ENCODE peak calls at places on chromosome 10, in ten cellular contexts. One of them, this sample, is unnamed.
A peak's percentile ranks its signal among the peaks of the same experiment; 100 is the strongest.

GRCh38 chr10:69626826-69627225 is 3.2 kb upstream of the FAM241B start:
- DNase-seq in psoas muscle: no peak
- DNase-seq in neuronal stem cell: no peak
- DNase-seq in LHCN-M2: no peak
- DNase-seq in glutamatergic neuron: no peak
- DNase-seq in M059J: no peak
- DNase-seq in smooth muscle cell of the brain vasculature: no peak
- DNase-seq in cortex of kidney: no peak
- DNase-seq in adrenal gland: no peak
- DNase-seq in CD8-positive, alpha-beta T cell: no peak
- DNase-seq in this sample: no peak

GRCh38 chr10:21261705-21262285 is 263.7 kb downstream of the SKIDA1 start:
- DNase-seq in LHCN-M2: no peak
- DNase-seq in smooth muscle cell of the brain vasculature: no peak
- DNase-seq in M059J: no peak
- DNase-seq in CD8-positive, alpha-beta T cell: no peak
- DNase-seq in cortex of kidney: no peak
- DNase-seq in neuronal stem cell: no peak
- DNase-seq in adrenal gland: peak; percentile 68
- DNase-seq in glutamatergic neuron: no peak
- DNase-seq in psoas muscle: no peak
- DNase-seq in this sample: no peak

GRCh38 chr10:5381187-5381586 is 16.4 kb downstream of the UCN3 start:
- DNase-seq in smooth muscle cell of the brain vasculature: no peak
- DNase-seq in adrenal gland: no peak
- DNase-seq in neuronal stem cell: no peak
- DNase-seq in CD8-positive, alpha-beta T cell: no peak
- DNase-seq in cortex of kidney: no peak
- DNase-seq in psoas muscle: no peak
- DNase-seq in M059J: no peak
- DNase-seq in LHCN-M2: no peak
- DNase-seq in glutamatergic neuron: no peak
- DNase-seq in this sample: no peak

GRCh38 chr10:132960651-132961419 is 18.5 kb upstream of the CFAP46 start:
- DNase-seq in CD8-positive, alpha-beta T cell: no peak
- DNase-seq in psoas muscle: no peak
- DNase-seq in LHCN-M2: no peak
- DNase-seq in M059J: no peak
- DNase-seq in glutamatergic neuron: peak; percentile 22
- DNase-seq in adrenal gland: no peak
- DNase-seq in smooth muscle cell of the brain vasculature: no peak
- DNase-seq in neuronal stem cell: no peak
- DNase-seq in cortex of kidney: no peak
- DNase-seq in this sample: peak; percentile 50

GRCh38 chr10:82041018-82041417 is 166.0 kb downstream of the NRG3 start:
- DNase-seq in cortex of kidney: no peak
- DNase-seq in smooth muscle cell of the brain vasculature: no peak
- DNase-seq in glutamatergic neuron: no peak
- DNase-seq in CD8-positive, alpha-beta T cell: no peak
- DNase-seq in psoas muscle: no peak
- DNase-seq in adrenal gland: no peak
- DNase-seq in LHCN-M2: no peak
- DNase-seq in M059J: no peak
- DNase-seq in neuronal stem cell: no peak
- DNase-seq in this sample: no peak

GRCh38 chr10:24900888-24901685 is 51.3 kb downstream of the PRTFDC1 start:
- DNase-seq in M059J: no peak
- DNase-seq in smooth muscle cell of the brain vasculature: no peak
- DNase-seq in cortex of kidney: no peak
- DNase-seq in adrenal gland: no peak
- DNase-seq in CD8-positive, alpha-beta T cell: no peak
- DNase-seq in psoas muscle: no peak
- DNase-seq in neuronal stem cell: no peak
- DNase-seq in LHCN-M2: no peak
- DNase-seq in glutamatergic neuron: no peak
- DNase-seq in this sample: no peak

GRCh38 chr10:78936412-78937342 is 132.1 kb upstream of the ZMIZ1 start:
- DNase-seq in M059J: no peak
- DNase-seq in CD8-positive, alpha-beta T cell: no peak
- DNase-seq in smooth muscle cell of the brain vasculature: no peak
- DNase-seq in LHCN-M2: no peak
- DNase-seq in cortex of kidney: no peak
- DNase-seq in psoas muscle: no peak
- DNase-seq in neuronal stem cell: no peak
- DNase-seq in glutamatergic neuron: no peak
- DNase-seq in adrenal gland: no peak
- DNase-seq in this sample: no peak

GRCh38 chr10:13990392-13990805 is 340.3 kb downstream of the FRMD4A start:
- DNase-seq in smooth muscle cell of the brain vasculature: peak; percentile 32
- DNase-seq in adrenal gland: peak; percentile 80
- DNase-seq in glutamatergic neuron: no peak
- DNase-seq in cortex of kidney: no peak
- DNase-seq in psoas muscle: no peak
- DNase-seq in LHCN-M2: peak; percentile 75
- DNase-seq in M059J: peak; percentile 51
- DNase-seq in neuronal stem cell: no peak
- DNase-seq in CD8-positive, alpha-beta T cell: no peak
- DNase-seq in this sample: no peak

GRCh38 chr10:29688230-29688634 is 53.5 kb upstream of the SVIL start:
- DNase-seq in psoas muscle: no peak
- DNase-seq in M059J: peak; percentile 47
- DNase-seq in smooth muscle cell of the brain vasculature: peak; percentile 70
- DNase-seq in LHCN-M2: no peak
- DNase-seq in adrenal gland: no peak
- DNase-seq in cortex of kidney: no peak
- DNase-seq in neuronal stem cell: peak; percentile 46
- DNase-seq in glutamatergic neuron: peak; percentile 67
- DNase-seq in CD8-positive, alpha-beta T cell: no peak
- DNase-seq in this sample: no peak

GRCh38 chr10:47366731-47367460 is 17.2 kb downstream of the ZNF488 start:
- DNase-seq in neuronal stem cell: no peak
- DNase-seq in M059J: no peak
- DNase-seq in smooth muscle cell of the brain vasculature: no peak
- DNase-seq in CD8-positive, alpha-beta T cell: no peak
- DNase-seq in psoas muscle: no peak
- DNase-seq in LHCN-M2: no peak
- DNase-seq in adrenal gland: no peak
- DNase-seq in glutamatergic neuron: no peak
- DNase-seq in cortex of kidney: no peak
- DNase-seq in this sample: peak; percentile 18

GRCh38 chr10:90204956-90205695 is 503.7 kb downstream of the KIF20B start:
- DNase-seq in glutamatergic neuron: no peak
- DNase-seq in cortex of kidney: no peak
- DNase-seq in CD8-positive, alpha-beta T cell: no peak
- DNase-seq in psoas muscle: no peak
- DNase-seq in adrenal gland: no peak
- DNase-seq in smooth muscle cell of the brain vasculature: no peak
- DNase-seq in M059J: peak; percentile 97
- DNase-seq in neuronal stem cell: no peak
- DNase-seq in LHCN-M2: no peak
- DNase-seq in this sample: no peak

GRCh38 chr10:11158080-11158479 is 140.4 kb downstream of the CELF2 start:
- DNase-seq in neuronal stem cell: no peak
- DNase-seq in CD8-positive, alpha-beta T cell: no peak
- DNase-seq in adrenal gland: peak; percentile 23
- DNase-seq in M059J: no peak
- DNase-seq in glutamatergic neuron: no peak
- DNase-seq in cortex of kidney: no peak
- DNase-seq in LHCN-M2: no peak
- DNase-seq in smooth muscle cell of the brain vasculature: no peak
- DNase-seq in psoas muscle: no peak
- DNase-seq in this sample: no peak

GRCh38 chr10:60524541-60524940 is 134.9 kb upstream of the ANK3 start:
- DNase-seq in adrenal gland: no peak
- DNase-seq in LHCN-M2: peak; percentile 81
- DNase-seq in M059J: peak; percentile 76
- DNase-seq in CD8-positive, alpha-beta T cell: no peak
- DNase-seq in neuronal stem cell: no peak
- DNase-seq in psoas muscle: no peak
- DNase-seq in glutamatergic neuron: no peak
- DNase-seq in smooth muscle cell of the brain vasculature: no peak
- DNase-seq in cortex of kidney: no peak
- DNase-seq in this sample: no peak

GRCh38 chr10:45441239-45441638 is 67.2 kb downstream of the ALOX5 start:
- DNase-seq in M059J: no peak
- DNase-seq in CD8-positive, alpha-beta T cell: no peak
- DNase-seq in adrenal gland: peak; percentile 31
- DNase-seq in smooth muscle cell of the brain vasculature: no peak
- DNase-seq in psoas muscle: no peak
- DNase-seq in neuronal stem cell: no peak
- DNase-seq in LHCN-M2: no peak
- DNase-seq in cortex of kidney: no peak
- DNase-seq in glutamatergic neuron: no peak
- DNase-seq in this sample: no peak

GRCh38 chr10:28496481-28496961 is 36.4 kb upstream of the WAC start:
- DNase-seq in psoas muscle: no peak
- DNase-seq in cortex of kidney: no peak
- DNase-seq in adrenal gland: no peak
- DNase-seq in M059J: peak; percentile 46
- DNase-seq in neuronal stem cell: no peak
- DNase-seq in CD8-positive, alpha-beta T cell: no peak
- DNase-seq in LHCN-M2: no peak
- DNase-seq in glutamatergic neuron: no peak
- DNase-seq in smooth muscle cell of the brain vasculature: no peak
- DNase-seq in this sample: no peak

GRCh38 chr10:132898391-132899053 is 43.8 kb downstream of the CFAP46 start:
- DNase-seq in adrenal gland: no peak
- DNase-seq in neuronal stem cell: no peak
- DNase-seq in M059J: no peak
- DNase-seq in glutamatergic neuron: peak; percentile 13
- DNase-seq in cortex of kidney: no peak
- DNase-seq in LHCN-M2: no peak
- DNase-seq in psoas muscle: no peak
- DNase-seq in CD8-positive, alpha-beta T cell: no peak
- DNase-seq in smooth muscle cell of the brain vasculature: no peak
- DNase-seq in this sample: no peak

GRCh38 chr10:114181971-114182370 is 2.8 kb downstream of the TDRD1 start:
- DNase-seq in adrenal gland: no peak
- DNase-seq in psoas muscle: peak; percentile 24
- DNase-seq in neuronal stem cell: no peak
- DNase-seq in LHCN-M2: peak; percentile 90
- DNase-seq in CD8-positive, alpha-beta T cell: no peak
- DNase-seq in M059J: no peak
- DNase-seq in smooth muscle cell of the brain vasculature: no peak
- DNase-seq in glutamatergic neuron: no peak
- DNase-seq in cortex of kidney: no peak
- DNase-seq in this sample: no peak

GRCh38 chr10:35466170-35466569 is 129.9 kb downstream of the CCNY start:
- DNase-seq in LHCN-M2: no peak
- DNase-seq in cortex of kidney: no peak
- DNase-seq in glutamatergic neuron: no peak
- DNase-seq in neuronal stem cell: no peak
- DNase-seq in M059J: no peak
- DNase-seq in adrenal gland: no peak
- DNase-seq in smooth muscle cell of the brain vasculature: no peak
- DNase-seq in CD8-positive, alpha-beta T cell: no peak
- DNase-seq in psoas muscle: no peak
- DNase-seq in this sample: no peak

GRCh38 chr10:49359349-49360231 is 36.3 kb downstream of the DRGX start:
- DNase-seq in M059J: peak; percentile 23
- DNase-seq in adrenal gland: peak; percentile 53
- DNase-seq in psoas muscle: no peak
- DNase-seq in cortex of kidney: no peak
- DNase-seq in smooth muscle cell of the brain vasculature: peak; percentile 88
- DNase-seq in LHCN-M2: peak; percentile 45
- DNase-seq in neuronal stem cell: no peak
- DNase-seq in glutamatergic neuron: peak; percentile 92
- DNase-seq in CD8-positive, alpha-beta T cell: no peak
- DNase-seq in this sample: peak; percentile 59

GRCh38 chr10:72049969-72050781 is 38.2 kb downstream of the SPOCK2 start:
- DNase-seq in psoas muscle: no peak
- DNase-seq in LHCN-M2: no peak
- DNase-seq in neuronal stem cell: no peak
- DNase-seq in adrenal gland: no peak
- DNase-seq in M059J: no peak
- DNase-seq in CD8-positive, alpha-beta T cell: no peak
- DNase-seq in smooth muscle cell of the brain vasculature: no peak
- DNase-seq in glutamatergic neuron: no peak
- DNase-seq in cortex of kidney: no peak
- DNase-seq in this sample: no peak

GRCh38 chr10:71474702-71475242 is 78.1 kb downstream of the CDH23 start:
- DNase-seq in glutamatergic neuron: no peak
- DNase-seq in psoas muscle: no peak
- DNase-seq in LHCN-M2: no peak
- DNase-seq in smooth muscle cell of the brain vasculature: no peak
- DNase-seq in CD8-positive, alpha-beta T cell: no peak
- DNase-seq in adrenal gland: no peak
- DNase-seq in neuronal stem cell: no peak
- DNase-seq in cortex of kidney: no peak
- DNase-seq in M059J: no peak
- DNase-seq in this sample: no peak

GRCh38 chr10:72825163-72825562 is 68.4 kb upstream of the OIT3 start:
- DNase-seq in M059J: no peak
- DNase-seq in glutamatergic neuron: no peak
- DNase-seq in smooth muscle cell of the brain vasculature: no peak
- DNase-seq in neuronal stem cell: no peak
- DNase-seq in cortex of kidney: no peak
- DNase-seq in adrenal gland: no peak
- DNase-seq in psoas muscle: no peak
- DNase-seq in CD8-positive, alpha-beta T cell: no peak
- DNase-seq in LHCN-M2: no peak
- DNase-seq in this sample: no peak